ENCODE peak calls at places on chromosomes 2 and 18, in six cellular contexts. Z is H9, A is IMR-90, K is H1, C is trophoblast cell, J is mesenchymal stem cell. F is an unnamed sample.

GRCh38 chr18:12288406-12288762 is 19.7 kb upstream of the TUBB6 start:
- DNase-seq in Z (no peak), A (no peak), K (no peak), C (peak; percentile 55), J (no peak), F (no peak)

GRCh38 chr18:50982802-50983179 is 15.0 kb downstream of the ELAC1 start:
- DNase-seq in Z (no peak), A (peak; percentile 10), K (no peak), C (no peak), J (no peak), F (no peak)

GRCh38 chr2:175063741-175064140 is 58.6 kb upstream of the CHN1 start:
- DNase-seq in Z (no peak), A (peak; percentile 32), K (no peak), C (peak; percentile 39), J (peak; percentile 35), F (no peak)

GRCh38 chr2:121128741-121129659 is 156.0 kb downstream of the TFCP2L1 start:
- DNase-seq in Z (peak; percentile 70), A (no peak), K (no peak), C (peak; percentile 98), J (peak; percentile 19), F (peak; percentile 24)

GRCh38 chr2:164843346-164843841 is 1.8 kb upstream of the COBLL1 start:
- DNase-seq in Z (no peak), A (no peak), K (no peak), C (peak; percentile 64), J (peak; percentile 27), F (no peak)

GRCh38 chr2:24791452-24791851 is 1.7 kb downstream of the PTRHD1 start:
- DNase-seq in Z (no peak), A (no peak), K (no peak), C (no peak), J (no peak), F (no peak)

GRCh38 chr18:49761771-49762170 is 51.6 kb downstream of the ACAA2 start:
- DNase-seq in Z (no peak), A (no peak), K (no peak), C (no peak), J (no peak), F (no peak)

GRCh38 chr18:13611058-13611615 is 115.2 kb downstream of the FAM210A start:
- DNase-seq in Z (peak; percentile 27), A (peak; percentile 13), K (no peak), C (peak; percentile 88), J (no peak), F (peak; percentile 24)

GRCh38 chr2:136242687-136243277 is 124.8 kb upstream of the CXCR4 start:
- DNase-seq in Z (no peak), A (no peak), K (no peak), C (no peak), J (no peak), F (no peak)

GRCh38 chr2:156110890-156111289 is 221.6 kb downstream of the NR4A2 start:
- DNase-seq in Z (peak; percentile 62), A (no peak), K (no peak), C (peak; percentile 63), J (peak; percentile 4), F (no peak)

GRCh38 chr2:190882831-190883582 is 2.4 kb downstream of the GLS start:
- DNase-seq in Z (no peak), A (no peak), K (no peak), C (peak; percentile 28), J (no peak), F (no peak)

GRCh38 chr2:119247844-119248271 is 24.2 kb downstream of the STEAP3 start:
- DNase-seq in Z (no peak), A (no peak), K (no peak), C (no peak), J (no peak), F (no peak)

GRCh38 chr2:135245055-135245454 is 193.0 kb downstream of the RAB3GAP1 start:
- DNase-seq in Z (no peak), A (peak; percentile 73), K (no peak), C (peak; percentile 71), J (peak; percentile 6), F (no peak)

GRCh38 chr2:26522325-26523120 is 44.6 kb upstream of the OTOF start:
- DNase-seq in Z (no peak), A (no peak), K (no peak), C (no peak), J (no peak), F (no peak)

GRCh38 chr2:95375532-95376221 is 26.8 kb upstream of the FAHD2A start:
- DNase-seq in Z (peak; percentile 10), A (no peak), K (no peak), C (no peak), J (no peak), F (no peak)

GRCh38 chr2:99878951-99879350 is 263.4 kb downstream of the AFF3 start:
- DNase-seq in Z (no peak), A (peak; percentile 98), K (no peak), C (peak; percentile 82), J (peak; percentile 79), F (no peak)

GRCh38 chr18:54712315-54712714 is 116.0 kb upstream of the RAB27B start:
- DNase-seq in Z (no peak), A (peak; percentile 87), K (no peak), C (no peak), J (peak; percentile 62), F (no peak)

GRCh38 chr18:53534203-53534602 is 690.3 kb downstream of the MBD2 start:
- DNase-seq in Z (no peak), A (no peak), K (no peak), C (no peak), J (no peak), F (no peak)

GRCh38 chr2:233832414-233832813 is 21.9 kb downstream of the HJURP start:
- DNase-seq in Z (no peak), A (peak; percentile 82), K (no peak), C (no peak), J (peak; percentile 21), F (no peak)

GRCh38 chr2:25125949-25126348 is 42.4 kb downstream of the POMC start:
- DNase-seq in Z (no peak), A (no peak), K (no peak), C (no peak), J (no peak), F (no peak)

GRCh38 chr2:7649461-7650228 is 732.4 kb downstream of the RNF144A start:
- DNase-seq in Z (no peak), A (no peak), K (no peak), C (no peak), J (no peak), F (no peak)

GRCh38 chr2:128498589-128498988 is 179.9 kb upstream of the HS6ST1 start:
- DNase-seq in Z (no peak), A (no peak), K (no peak), C (no peak), J (no peak), F (no peak)

GRCh38 chr2:231941673-231942072 is 15.5 kb upstream of the NPPC start:
- DNase-seq in Z (no peak), A (no peak), K (no peak), C (no peak), J (no peak), F (no peak)

GRCh38 chr18:43692291-43692690 is 415.0 kb upstream of the SYT4 start:
- DNase-seq in Z (no peak), A (peak; percentile 55), K (no peak), C (peak; percentile 30), J (peak; percentile 89), F (no peak)

GRCh38 chr18:76923485-76924085 is 101.2 kb downstream of the ZNF236 start:
- DNase-seq in Z (peak; percentile 65), A (peak; percentile 17), K (peak; percentile 15), C (peak; percentile 26), J (peak; percentile 29), F (peak; percentile 15)

GRCh38 chr2:43737097-43737854 is 36.6 kb upstream of the DYNC2LI1 start:
- DNase-seq in Z (no peak), A (peak; percentile 90), K (no peak), C (peak; percentile 97), J (peak; percentile 73), F (no peak)

GRCh38 chr18:79490593-79491551 is 95.1 kb downstream of the NFATC1 start:
- DNase-seq in Z (no peak), A (no peak), K (no peak), C (no peak), J (no peak), F (no peak)

GRCh38 chr2:64677530-64677929 is 23.8 kb upstream of the SERTAD2 start:
- DNase-seq in Z (no peak), A (no peak), K (no peak), C (no peak), J (no peak), F (no peak)

GRCh38 chr18:13629841-13630747 is 96.3 kb downstream of the FAM210A start:
- DNase-seq in Z (peak; percentile 67), A (peak; percentile 50), K (no peak), C (peak; percentile 55), J (peak; percentile 49), F (peak; percentile 64)

GRCh38 chr2:109497911-109498870 is 115.6 kb downstream of the SEPTIN10 start:
- DNase-seq in Z (no peak), A (peak; percentile 42), K (no peak), C (no peak), J (no peak), F (no peak)
- H3K14ac ChIP-seq in Z (peak overlapping the region; percentile 8), A (peak overlapping the region; percentile 87), K (no peak overlapping the region), C (no peak overlapping the region), J (peak overlapping the region; percentile 55), F (peak overlapping the region; percentile 73)

GRCh38 chr2:162058973-162059668 is 14.9 kb downstream of the DPP4 start:
- DNase-seq in Z (no peak), A (peak; percentile 42), K (no peak), C (no peak), J (peak; percentile 57), F (no peak)
- H3K27ac ChIP-seq in Z (no peak overlapping the region), A (no peak overlapping the region), K (no peak overlapping the region), C (no peak overlapping the region), J (peak overlapping the region; percentile 24), F (no peak overlapping the region)

DNA sequence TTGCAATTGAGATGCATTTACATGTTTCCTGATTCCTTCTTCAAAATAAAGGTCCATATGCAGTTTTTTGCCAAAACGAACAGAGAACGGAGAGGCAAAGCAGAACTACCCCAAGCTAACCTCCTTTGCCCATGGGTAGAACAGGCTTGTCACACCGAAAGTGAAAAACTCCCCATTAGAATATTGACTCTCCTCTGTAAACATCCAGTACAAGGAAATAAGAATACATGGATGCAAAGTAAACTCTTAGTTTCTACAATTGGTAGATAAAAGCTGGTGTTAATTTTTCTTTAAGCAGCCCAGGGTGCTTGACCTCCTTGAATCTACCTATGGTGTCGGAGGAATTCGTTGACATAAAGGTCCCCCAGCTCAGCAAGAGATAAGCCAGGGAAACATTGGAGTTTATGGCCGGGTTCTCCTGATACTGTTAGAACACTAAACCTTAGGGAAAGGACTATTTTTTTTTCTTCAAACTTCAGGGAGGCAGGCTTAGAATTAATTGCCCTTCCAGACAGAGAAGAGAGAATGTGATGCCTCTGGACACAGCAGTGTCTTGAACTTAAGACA is 48.4 kb upstream of the DSG1 start:
- DNase-seq in Z (no peak), A (no peak), K (no peak), C (no peak), J (no peak), F (no peak)
- H2AFZ ChIP-seq in Z (no peak overlapping the region), A (no peak overlapping the region), K (no peak overlapping the region), C (no peak overlapping the region), J (no peak overlapping the region), F (no peak overlapping the region)

DNA sequence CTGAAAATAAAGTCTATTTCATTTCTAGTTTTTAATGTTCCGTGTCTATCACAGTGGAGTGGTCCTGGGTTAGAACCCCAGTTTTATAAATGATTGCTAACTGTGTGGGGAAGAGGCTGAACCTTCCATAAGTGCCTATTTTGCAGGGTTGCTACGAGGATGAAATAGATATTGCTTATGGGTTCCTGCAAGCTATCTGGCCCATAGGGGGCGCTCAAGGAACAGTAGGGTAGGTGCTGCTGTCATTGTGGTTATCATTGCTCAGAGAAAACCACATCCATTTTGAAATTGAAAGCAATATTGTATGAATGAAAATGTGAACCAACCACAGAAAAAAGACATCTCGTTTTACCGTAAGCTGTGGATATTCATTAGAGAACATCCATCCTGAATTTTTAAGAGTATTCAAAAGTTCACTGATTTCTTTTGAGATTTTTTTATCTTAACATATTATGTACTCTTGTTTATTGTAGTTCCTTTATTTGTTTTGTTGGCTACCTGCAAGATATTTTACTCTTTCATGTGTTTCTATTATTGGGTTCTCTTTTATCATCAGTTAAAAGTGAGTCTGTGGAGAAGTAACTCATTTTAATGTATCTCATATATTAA is 261.6 kb downstream of the NAPG start:
- DNase-seq in Z (peak; percentile 67), A (peak; percentile 80), K (no peak), C (peak; percentile 61), J (peak; percentile 84), F (peak; percentile 63)
- H3K14ac ChIP-seq in Z (no peak overlapping the region), A (no peak overlapping the region), K (no peak overlapping the region), C (no peak overlapping the region), J (no peak overlapping the region), F (no peak overlapping the region)